ENCODE peak calls at places on chromosomes 16 and 17, in six cellular contexts. C, J, E, A, Y and Z are unnamed samples.

GRCh38 chr17:64282753-64283080 is 19.7 kb upstream of the TEX2 start:
- DNase-seq in C (no peak), J (no peak), E (no peak), A (peak; percentile 25), Y (peak; percentile 55), Z (no peak)

GRCh38 chr17:49707246-49707607 is 537 bp downstream of the SLC35B1 start:
- DNase-seq in C (peak; percentile 66), J (peak; percentile 61), E (no peak), A (no peak), Y (no peak), Z (no peak)

GRCh38 chr16:65783709-65784474 is 582.6 kb upstream of the CDH5 start:
- DNase-seq in C (no peak), J (no peak), E (no peak), A (no peak), Y (no peak), Z (no peak)

GRCh38 chr16:81491522-81492188 is 47.0 kb downstream of the CMIP start:
- DNase-seq in C (no peak), J (no peak), E (peak; percentile 14), A (no peak), Y (no peak), Z (no peak)

GRCh38 chr16:71340406-71340805 is 18.1 kb upstream of the CALB2 start:
- DNase-seq in C (no peak), J (no peak), E (no peak), A (no peak), Y (no peak), Z (no peak)

GRCh38 chr17:62797959-62798358 is 10.2 kb downstream of the MARCHF10 start:
- DNase-seq in C (no peak), J (no peak), E (no peak), A (no peak), Y (no peak), Z (no peak)

GRCh38 chr16:49921791-49922456 is 66.0 kb upstream of the ZNF423 start:
- DNase-seq in C (peak; percentile 68), J (peak; percentile 96), E (peak; percentile 81), A (peak; percentile 52), Y (peak; percentile 8), Z (peak; percentile 72)

GRCh38 chr17:78040561-78041400 is 82.3 kb downstream of the TNRC6C start:
- DNase-seq in C (peak; percentile 81), J (peak; percentile 75), E (peak; percentile 57), A (peak; percentile 80), Y (peak; percentile 56), Z (peak; percentile 80)

GRCh38 chr17:13874134-13874533 is 195.2 kb upstream of the COX10 start:
- DNase-seq in C (no peak), J (no peak), E (no peak), A (no peak), Y (no peak), Z (no peak)

GRCh38 chr17:596763-597644 is 117.6 kb downstream of the VPS53 start:
- DNase-seq in C (no peak), J (no peak), E (no peak), A (peak; percentile 27), Y (no peak), Z (no peak)

GRCh38 chr16:74766729-74767128 is 7.9 kb downstream of the FA2H start:
- DNase-seq in C (peak; percentile 17), J (no peak), E (no peak), A (no peak), Y (no peak), Z (no peak)

GRCh38 chr16:88471115-88471514 is 18.0 kb downstream of the ZFPM1 start:
- DNase-seq in C (no peak), J (no peak), E (no peak), A (no peak), Y (no peak), Z (no peak)

DNA sequence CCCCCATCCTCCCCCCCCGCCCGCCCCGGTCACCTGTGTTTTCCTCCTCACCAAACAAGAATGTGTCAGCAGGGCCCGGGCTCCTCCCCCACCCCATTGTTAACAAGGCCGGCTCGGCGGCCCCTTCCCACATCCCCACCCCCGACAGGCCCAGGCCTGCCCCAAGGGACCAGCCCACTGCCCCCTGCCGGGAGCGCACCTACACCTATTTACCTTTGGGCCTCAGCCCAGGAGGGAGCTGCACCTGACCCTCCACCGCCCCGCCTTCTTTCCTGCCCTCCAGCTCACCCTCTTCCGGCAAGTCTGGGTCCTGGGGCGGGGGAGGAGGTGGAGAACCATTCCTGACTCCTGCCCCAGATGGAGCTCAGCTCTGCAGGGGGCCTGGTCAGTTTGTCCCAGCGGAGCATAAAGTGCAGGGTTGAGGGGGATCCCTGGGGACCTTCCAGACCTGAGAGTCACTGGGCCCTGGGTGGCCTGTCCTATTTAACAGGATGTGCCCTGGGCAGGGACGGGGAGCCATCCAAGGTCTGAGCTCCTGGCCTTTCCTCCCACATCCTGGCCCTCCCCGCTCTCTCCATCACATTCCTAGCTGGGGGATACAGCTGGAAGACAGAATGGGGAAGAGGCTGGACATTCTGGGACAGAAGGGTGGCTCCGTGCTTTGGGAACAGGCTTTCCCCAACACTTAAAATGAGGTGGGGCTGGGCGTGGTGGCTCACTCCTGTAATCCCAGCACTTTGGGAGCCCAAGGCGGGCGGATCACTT is 8.3 kb downstream of the FOXJ1 start:
- DNase-seq in C (no peak), J (peak; percentile 98), E (peak; percentile 76), A (peak; percentile 84), Y (peak; percentile 82), Z (peak; percentile 60)
- H3K4me3 ChIP-seq in C (no peak overlapping the region), J (no peak overlapping the region), E (no peak overlapping the region), A (peak overlapping the region; percentile 47), Y (peak overlapping the region; percentile 3), Z (no peak overlapping the region)

GRCh38 chr17:71080937-71081336 is 911.6 kb downstream of the KCNJ2 start:
- DNase-seq in C (no peak), J (no peak), E (no peak), A (no peak), Y (no peak), Z (no peak)
- H3K4me3 ChIP-seq in C (no peak overlapping the region), J (no peak overlapping the region), E (no peak overlapping the region), A (no peak overlapping the region), Y (no peak overlapping the region), Z (no peak overlapping the region)

GRCh38 chr16:57619606-57620315 is 8.7 kb upstream of the ADGRG1 start:
- DNase-seq in C (peak; percentile 67), J (peak; percentile 65), E (peak; percentile 90), A (peak; percentile 61), Y (peak; percentile 70), Z (peak; percentile 35)
- H3K4me3 ChIP-seq in C (no peak overlapping the region), J (no peak overlapping the region), E (peak overlapping the region; percentile 9), A (peak overlapping the region; percentile 76), Y (peak overlapping the region; percentile 75), Z (no peak overlapping the region)

DNA sequence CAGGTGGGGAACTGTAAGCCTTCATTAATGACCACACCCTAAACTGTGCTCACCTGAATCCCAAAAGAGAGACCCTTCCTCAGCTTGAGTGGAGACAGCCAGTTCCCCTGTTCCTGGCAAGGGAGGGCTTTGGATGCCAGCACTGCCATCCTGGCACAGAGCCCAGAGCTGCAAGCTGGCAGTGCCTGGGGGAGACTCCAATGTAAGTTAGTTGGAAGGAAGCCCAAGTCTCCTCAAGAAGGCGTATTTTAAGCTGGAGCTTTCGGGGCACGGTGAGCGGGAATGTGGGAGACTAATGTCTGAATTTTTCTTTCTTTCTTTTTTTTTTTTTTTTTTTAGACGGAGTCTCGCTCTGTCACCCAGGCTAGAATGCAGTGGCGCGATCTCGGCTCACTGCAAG is 4.7 kb downstream of the CDC42EP4 start:
- DNase-seq in C (no peak), J (no peak), E (peak; percentile 66), A (peak; percentile 58), Y (no peak), Z (peak; percentile 87)
- H3K4me3 ChIP-seq in C (no peak overlapping the region), J (no peak overlapping the region), E (no peak overlapping the region), A (no peak overlapping the region), Y (no peak overlapping the region), Z (no peak overlapping the region)